ENCODE peak calls at places on chromosomes 4 and X, in nine cellular contexts. P is T-helper 2 cell; X is stimulated activated CD8-positive, alpha-beta memory T cell treated with anti-CD3 and anti-CD28 coated beads, Interleukin-7, amount 100 ng/mL, for 4 hours; Y is esophagus squamous epithelium; A is substantia nigra; B is EL; V is cardiac fibroblast; C is GM12892; M is fibroblast of pulmonary artery. I is an unnamed sample.

GRCh38 chr4:80446248-80446647 is 110.7 kb downstream of the CFAP299 start:
- DNase-seq in P (no peak), X (no peak), Y (no peak), A (no peak), B (no peak), V (no peak), C (no peak), M (no peak), I (no peak)

GRCh38 chr4:158825443-158826036 is 56.7 kb downstream of the FNIP2 start:
- DNase-seq in P (no peak), X (no peak), Y (no peak), A (no peak), B (no peak), V (no peak), C (no peak), M (no peak), I (no peak)

GRCh38 chr4:15010038-15010585 is 7.8 kb downstream of the CPEB2 start:
- DNase-seq in P (no peak), X (no peak), Y (no peak), A (no peak), B (no peak), V (no peak), C (no peak), M (no peak), I (no peak)

GRCh38 chr4:103306870-103307345 is 108.8 kb upstream of the CENPE start:
- DNase-seq in P (no peak), X (no peak), Y (no peak), A (peak; percentile 79), B (no peak), V (no peak), C (no peak), M (peak; percentile 6), I (peak; percentile 5)

GRCh38 chr4:13920901-13921300 is 293.4 kb upstream of the BOD1L1 start:
- DNase-seq in P (no peak), X (no peak), Y (no peak), A (no peak), B (peak; percentile 100), V (peak; percentile 98), C (no peak), M (peak; percentile 100), I (no peak)

GRCh38 chr4:15765910-15766703 is 12.0 kb upstream of the CD38 start:
- DNase-seq in P (peak; percentile 56), X (no peak), Y (no peak), A (no peak), B (no peak), V (no peak), C (no peak), M (no peak), I (no peak)

GRCh38 chr4:99366491-99366890 is 13.9 kb upstream of the ADH1C start:
- DNase-seq in P (no peak), X (no peak), Y (no peak), A (no peak), B (no peak), V (no peak), C (no peak), M (no peak), I (no peak)

GRCh38 chr4:154088741-154089140 is 299.9 kb upstream of the SFRP2 start:
- DNase-seq in P (no peak), X (no peak), Y (no peak), A (no peak), B (no peak), V (peak; percentile 2), C (no peak), M (no peak), I (no peak)

GRCh38 chrX:15546745-15547144 is 46.1 kb downstream of the BMX start:
- DNase-seq in P (no peak), X (no peak), Y (no peak), A (no peak), B (no peak), V (no peak), C (no peak), M (peak; percentile 12), I (no peak)

GRCh38 chr4:184420402-184420801 is 53.9 kb downstream of the IRF2 start:
- DNase-seq in P (no peak), X (no peak), Y (no peak), A (no peak), B (no peak), V (no peak), C (no peak), M (no peak), I (no peak)

GRCh38 chr4:182843813-182844325 is 73.3 kb downstream of the DCTD start:
- DNase-seq in P (no peak), X (no peak), Y (no peak), A (no peak), B (no peak), V (no peak), C (no peak), M (no peak), I (no peak)

GRCh38 chr4:79083406-79084010 is 144.3 kb upstream of the PAQR3 start:
- DNase-seq in P (no peak), X (no peak), Y (no peak), A (no peak), B (no peak), V (peak; percentile 58), C (no peak), M (no peak), I (peak; percentile 14)

GRCh38 chrX:4932790-4933189 is 1219.3 kb upstream of the PRKX start:
- DNase-seq in P (no peak), X (no peak), Y (no peak), A (no peak), B (no peak), V (no peak), C (no peak), M (no peak), I (no peak)

GRCh38 chr4:152729466-152729865 is 49.7 kb upstream of the TMEM154 start:
- DNase-seq in P (no peak), X (no peak), Y (no peak), A (no peak), B (peak; percentile 53), V (peak; percentile 61), C (no peak), M (peak; percentile 67), I (no peak)

GRCh38 chr4:153676984-153677383 is 7.1 kb upstream of the TLR2 start:
- DNase-seq in P (no peak), X (no peak), Y (no peak), A (no peak), B (peak; percentile 75), V (peak; percentile 77), C (no peak), M (peak; percentile 87), I (no peak)

GRCh38 chr4:25032126-25032525 is 1.4 kb upstream of the LGI2 start:
- DNase-seq in P (no peak), X (no peak), Y (no peak), A (no peak), B (no peak), V (peak; percentile 21), C (no peak), M (peak; percentile 21), I (no peak)

GRCh38 chr4:99300934-99301333 is 10.1 kb upstream of the ADH1A start:
- DNase-seq in P (no peak), X (no peak), Y (no peak), A (no peak), B (peak; percentile 67), V (peak; percentile 99), C (no peak), M (peak; percentile 99), I (no peak)

GRCh38 chrX:53282313-53282712 is 929 bp upstream of the IQSEC2 start:
- DNase-seq in P (no peak), X (no peak), Y (no peak), A (no peak), B (no peak), V (peak; percentile 22), C (no peak), M (peak; percentile 11), I (no peak)

GRCh38 chrX:18291006-18291545 is 63.4 kb downstream of the SCML2 start:
- DNase-seq in P (no peak), X (no peak), Y (no peak), A (no peak), B (peak; percentile 0), V (peak; percentile 27), C (no peak), M (peak; percentile 6), I (no peak)